ENCODE peak calls at places on chromosome 15, in ten cellular contexts. L is stimulated activated CD8-positive, alpha-beta memory T cell treated with anti-CD3 and anti-CD28 coated beads, Interleukin-15, amount 100 ng/mL, for 48 hours; Y is NCI-H345; O is lower lobe of right lung; P is COR-L47; N is NK-92 treated with Interleukin-12 subunit alpha and Interleukin-12 subunit beta, amount 100 ng/mL, for 24 hours; F is B cell; S is transverse colon; J is AG08396; T is CD4-positive, alpha-beta memory T cell. D is an unnamed sample.

GRCh38 chr15:97410907-97411575 is 549.5 kb upstream of the ARRDC4 start:
- DNase-seq in L (no peak), O (no peak), P (peak; percentile 10), F (no peak), Y (no peak), T (no peak), S (no peak), N (no peak), J (no peak), D (no peak)

GRCh38 chr15:63939531-63940130 is 105.9 kb upstream of the HERC1 start:
- DNase-seq in S (peak; percentile 50), P (no peak), T (peak; percentile 29), N (peak; percentile 48), F (no peak), O (no peak), Y (no peak), L (no peak), J (peak; percentile 46), D (peak; percentile 58)

GRCh38 chr15:55276324-55276723 is 13.3 kb downstream of the RAB27A start:
- DNase-seq in O (no peak), Y (no peak), L (no peak), N (no peak), S (no peak), F (no peak), T (no peak), P (no peak), J (no peak), D (no peak)

GRCh38 chr15:48845123-48845522 is 32.8 kb upstream of the EID1 start:
- DNase-seq in T (no peak), L (no peak), P (no peak), J (no peak), F (no peak), N (no peak), S (no peak), O (no peak), Y (no peak), D (no peak)

GRCh38 chr15:50064674-50065073 is 54.4 kb downstream of the ATP8B4 start:
- DNase-seq in N (no peak), L (no peak), F (no peak), O (no peak), S (no peak), J (no peak), P (no peak), Y (no peak), T (no peak), D (no peak)

GRCh38 chr15:69997701-69998273 is 99.9 kb downstream of the TLE3 start:
- DNase-seq in O (peak; percentile 81), F (peak; percentile 49), S (peak; percentile 84), P (peak; percentile 76), L (no peak), T (no peak), J (peak; percentile 30), Y (peak; percentile 84), N (no peak), D (peak; percentile 38)

GRCh38 chr15:72276326-72276700 is 4.0 kb upstream of the PARP6 start:
- DNase-seq in L (no peak), S (no peak), O (no peak), P (no peak), Y (no peak), F (no peak), T (no peak), J (no peak), N (no peak), D (no peak)

GRCh38 chr15:31147943-31148621 is 46.6 kb upstream of the TRPM1 start:
- DNase-seq in J (no peak), S (no peak), T (no peak), N (no peak), O (no peak), P (no peak), F (no peak), L (no peak), Y (peak; percentile 66), D (no peak)

GRCh38 chr15:73717802-73718201 is 33.6 kb downstream of the CD276 start:
- DNase-seq in P (no peak), Y (no peak), T (no peak), F (no peak), O (no peak), L (no peak), J (no peak), N (no peak), S (no peak), D (no peak)

GRCh38 chr15:52678468-52679231 is 538 bp downstream of the ATOSA start:
- DNase-seq in O (peak; percentile 81), Y (peak; percentile 25), F (peak; percentile 62), P (peak; percentile 44), J (peak; percentile 66), N (peak; percentile 63), L (peak; percentile 36), S (peak; percentile 80), T (peak; percentile 71), D (peak; percentile 60)

GRCh38 chr15:51227967-51228783 is 110.2 kb downstream of the CYP19A1 start:
- DNase-seq in T (no peak), L (no peak), F (no peak), N (peak; percentile 73), O (no peak), S (no peak), Y (no peak), J (peak; percentile 85), P (no peak), D (no peak)

GRCh38 chr15:44296625-44297524 is 8.4 kb downstream of the GOLM2 start:
- DNase-seq in L (no peak), T (no peak), Y (no peak), O (no peak), S (peak; percentile 43), P (peak; percentile 2), N (no peak), F (no peak), J (peak; percentile 20), D (peak; percentile 29)

GRCh38 chr15:56835598-56836275 is 82.7 kb upstream of the TCF12 start:
- DNase-seq in J (no peak), T (no peak), N (no peak), F (no peak), L (no peak), Y (peak; percentile 82), P (peak; percentile 15), S (no peak), O (no peak), D (peak; percentile 36)

GRCh38 chr15:67652586-67652985 is 110.1 kb downstream of the MAP2K5 start:
- DNase-seq in F (no peak), L (no peak), J (no peak), T (no peak), P (no peak), O (no peak), Y (no peak), N (no peak), S (no peak), D (no peak)

GRCh38 chr15:68993276-68993675 is 21.2 kb upstream of the NOX5 start:
- DNase-seq in Y (no peak), T (no peak), S (no peak), J (no peak), O (no peak), P (no peak), L (no peak), F (no peak), N (no peak), D (no peak)

GRCh38 chr15:60418095-60418494 is 20.3 kb upstream of the ANXA2 start:
- DNase-seq in F (no peak), T (no peak), N (no peak), J (no peak), O (no peak), L (no peak), S (no peak), P (no peak), Y (no peak), D (no peak)

GRCh38 chr15:83475551-83475950 is 28.4 kb downstream of the SH3GL3 start:
- DNase-seq in L (no peak), F (no peak), S (no peak), O (no peak), N (no peak), T (no peak), J (peak; percentile 25), P (no peak), Y (no peak), D (no peak)

GRCh38 chr15:92714457-92715401 is 59.2 kb upstream of the FAM174B start:
- DNase-seq in P (peak; percentile 76), O (peak; percentile 75), Y (peak; percentile 81), F (peak; percentile 65), N (peak; percentile 8), S (peak; percentile 65), T (peak; percentile 71), J (peak; percentile 83), L (peak; percentile 46), D (peak; percentile 80)

GRCh38 chr15:68417051-68417450 is 14.9 kb downstream of the ITGA11 start:
- DNase-seq in J (no peak), Y (no peak), L (no peak), O (no peak), T (no peak), F (peak; percentile 37), S (no peak), P (no peak), N (no peak), D (no peak)

GRCh38 chr15:73049564-73050215 is 2.6 kb upstream of the NEO1 start:
- DNase-seq in T (no peak), O (no peak), Y (no peak), L (no peak), P (no peak), N (no peak), S (no peak), J (no peak), F (no peak), D (no peak)

GRCh38 chr15:70056091-70056680 is 41.5 kb downstream of the TLE3 start:
- DNase-seq in O (peak; percentile 20), Y (no peak), T (no peak), N (no peak), S (no peak), F (no peak), J (no peak), P (no peak), L (no peak), D (no peak)

GRCh38 chr15:29400701-29401100 is 131.1 kb upstream of the NSMCE3 start:
- DNase-seq in P (no peak), T (no peak), L (no peak), N (no peak), O (no peak), F (no peak), S (no peak), Y (no peak), J (no peak), D (no peak)

GRCh38 chr15:67820992-67821783 is 4.1 kb upstream of the SKOR1 start:
- DNase-seq in J (peak; percentile 88), O (no peak), L (no peak), S (peak; percentile 32), P (no peak), T (peak; percentile 35), N (no peak), Y (no peak), F (no peak), D (no peak)

GRCh38 chr15:31257286-31257685 is 69.3 kb upstream of the KLF13 start:
- DNase-seq in N (no peak), Y (no peak), T (no peak), O (no peak), P (no peak), L (no peak), J (no peak), F (no peak), S (no peak), D (no peak)

D was measured in G401.